ENCODE peak calls at places on chromosomes 7 and 10, in four cellular contexts. J, A, D and W are unnamed samples.

GRCh38 chr7:68892211-68892610 is 706.1 kb upstream of the AUTS2 start:
- DNase-seq in J (no peak), A (no peak), D (no peak), W (no peak)

GRCh38 chr7:1458676-1459511 is at the start of gene MICALL2:
- DNase-seq in J (no peak), A (peak), D (peak), W (no peak)

GRCh38 chr10:7872041-7872442 is 53.7 kb downstream of the TAF3 start:
- DNase-seq in J (no peak), A (no peak), D (no peak), W (no peak)

GRCh38 chr7:150716368-150716767 is at the start of gene GIMAP1:
- DNase-seq in J (no peak), A (no peak), D (no peak), W (no peak)

GRCh38 chr10:5951167-5951711 is 26.1 kb downstream of the IL15RA start:
- DNase-seq in J (no peak), A (peak), D (peak), W (peak)

GRCh38 chr7:121313220-121313792 is 15.5 kb upstream of the WNT16 start:
- DNase-seq in J (no peak), A (no peak), D (peak), W (no peak)

GRCh38 chr7:28069788-28070187 is 110.8 kb downstream of the JAZF1 start:
- DNase-seq in J (no peak), A (peak), D (no peak), W (peak)

GRCh38 chr7:106757846-106758245 is 96.9 kb upstream of the CCDC71L start:
- DNase-seq in J (no peak), A (no peak), D (no peak), W (no peak)

GRCh38 chr7:140726304-140726703 is 29.8 kb downstream of the NDUFB2 start:
- DNase-seq in J (no peak), A (no peak), D (no peak), W (no peak)

DNA sequence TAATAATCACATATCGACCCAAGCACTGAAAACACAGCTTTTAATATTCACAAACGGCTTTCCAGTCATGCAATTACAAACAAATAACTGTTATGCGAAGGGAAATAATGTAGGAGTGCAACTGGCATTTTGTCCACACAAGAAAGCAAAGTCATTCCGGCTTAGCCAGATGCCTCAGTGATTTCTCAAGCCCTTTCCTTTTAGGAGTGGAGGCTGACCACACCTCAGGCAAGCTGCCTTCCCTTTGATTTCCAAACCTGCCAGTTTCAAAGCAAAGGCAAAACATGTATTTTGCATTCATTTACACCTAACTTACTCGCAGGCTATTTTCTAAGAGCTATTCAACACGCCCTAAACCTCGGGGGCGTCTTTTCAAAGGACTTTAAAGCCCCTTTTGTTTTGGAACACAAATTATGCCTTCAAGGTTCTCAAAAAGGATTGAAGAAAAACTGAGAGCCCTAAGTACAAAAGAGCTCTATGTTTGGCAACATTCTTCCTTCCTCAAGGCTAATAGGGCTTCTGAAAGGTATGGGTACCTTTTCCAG is 109.6 kb downstream of the CPXM2 start:
- DNase-seq in J (no peak), A (no peak), D (no peak), W (no peak)
- TF ChIP-seq CTCF in J (no peak), A (no peak), D (no peak), W (no peak)

GRCh38 chr7:132683967-132684690 is 107.9 kb upstream of the PLXNA4 start:
- DNase-seq in J (no peak), A (no peak), D (no peak), W (no peak)
- TF ChIP-seq CTCF in J (no peak), A (no peak), D (no peak), W (no peak)

DNA sequence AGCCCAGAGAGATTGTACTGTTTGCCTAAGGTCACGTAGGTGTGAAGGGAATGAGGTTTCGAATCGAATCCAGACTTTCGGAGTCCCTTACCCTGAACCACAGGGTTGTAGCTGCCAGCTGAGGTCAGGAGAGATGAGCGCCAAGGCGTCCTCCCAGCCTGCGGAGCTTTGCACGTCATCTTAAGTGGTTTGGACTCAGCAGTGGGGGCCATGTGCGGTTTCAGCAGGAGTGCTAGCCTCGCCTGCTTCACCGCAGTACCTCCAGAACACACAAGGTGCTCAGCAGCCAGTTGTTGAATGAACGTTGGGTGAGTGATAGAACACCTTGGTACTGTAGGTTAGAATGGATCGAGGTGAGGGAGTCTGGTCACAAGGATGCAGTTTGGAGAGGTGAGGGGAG is 74.9 kb upstream of the PPIF start:
- DNase-seq in J (no peak), A (no peak), D (no peak), W (no peak)
- TF ChIP-seq CTCF in J (no peak), A (no peak), D (no peak), W (no peak)

DNA sequence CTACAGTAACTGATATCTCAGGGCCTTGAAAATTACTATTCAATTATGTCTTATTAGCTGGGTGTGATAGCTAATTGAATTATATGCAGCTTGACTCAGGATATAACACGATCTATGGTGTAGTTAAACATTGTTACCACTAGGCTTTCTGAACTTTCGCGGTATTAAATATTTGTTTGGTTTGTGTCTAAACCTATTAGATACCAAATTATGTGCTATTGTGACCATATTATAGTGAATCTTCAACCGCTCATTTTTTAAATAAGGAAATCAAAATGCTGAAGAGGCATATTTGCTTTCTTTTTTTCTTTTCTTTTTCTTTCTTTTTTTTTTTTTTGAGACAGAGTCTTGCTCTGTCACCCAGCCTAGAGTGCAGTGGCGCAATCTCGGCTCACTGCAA is 99.3 kb upstream of the RSU1 start:
- DNase-seq in J (no peak), A (no peak), D (no peak), W (no peak)
- TF ChIP-seq CTCF in J (no peak), A (no peak), D (no peak), W (no peak)

DNA sequence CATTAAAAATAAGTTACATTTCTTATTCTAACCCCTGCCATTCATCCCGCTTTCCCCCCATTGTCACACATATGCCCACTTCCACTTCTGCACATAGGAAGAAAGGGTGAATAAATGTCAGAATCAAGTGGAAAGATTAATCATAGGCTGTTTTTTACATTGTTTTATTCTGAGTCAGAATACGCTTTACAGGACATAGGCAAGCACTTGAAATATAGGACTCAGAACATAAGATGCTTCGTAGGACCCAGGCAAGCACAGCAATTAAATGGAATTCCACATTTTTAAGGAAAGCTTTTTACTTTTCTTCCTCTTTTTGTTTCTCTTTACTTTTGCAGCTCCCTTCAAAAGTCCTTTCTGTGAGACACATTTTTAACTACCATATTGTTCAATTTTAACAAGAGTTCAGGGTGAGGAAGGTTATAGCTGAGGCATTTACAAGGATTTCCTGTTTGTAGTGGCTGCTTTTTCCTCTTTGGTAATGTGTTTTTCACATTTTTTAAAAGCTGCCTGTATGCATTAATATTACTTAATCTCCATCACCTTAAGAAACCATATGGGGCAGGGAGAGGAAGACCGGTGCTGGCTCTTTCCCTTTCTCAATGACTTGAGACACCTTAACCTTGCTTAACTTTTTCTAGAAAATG is 130.0 kb downstream of the TES start:
- DNase-seq in J (no peak), A (no peak), D (no peak), W (no peak)
- TF ChIP-seq CTCF in J (no peak), A (no peak), D (no peak), W (no peak)

DNA sequence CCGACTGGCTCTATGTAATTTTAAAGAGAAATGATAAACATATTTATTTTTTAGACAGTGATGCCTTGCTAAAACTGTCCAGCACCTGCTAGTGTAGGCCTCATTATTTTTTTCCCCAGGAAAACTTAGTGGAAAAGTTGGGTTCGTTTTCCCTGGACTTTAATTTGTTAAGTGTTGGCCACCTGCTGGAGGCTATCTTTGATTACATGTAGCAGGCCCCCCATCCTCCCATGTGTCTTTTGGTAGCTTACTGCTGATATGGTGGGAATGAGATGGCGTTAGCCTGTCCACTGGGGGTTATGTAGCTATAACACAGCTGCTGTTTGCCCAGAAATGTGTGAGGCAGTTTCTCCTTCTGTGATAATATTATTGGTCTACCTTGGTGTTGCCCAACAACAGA is 265.0 kb downstream of the SORCS3 start:
- DNase-seq in J (no peak), A (no peak), D (no peak), W (no peak)
- TF ChIP-seq CTCF in J (no peak), A (no peak), D (no peak), W (no peak)

GRCh38 chr10:82378146-82378545 is 503.2 kb downstream of the NRG3 start:
- DNase-seq in J (no peak), A (no peak), D (peak), W (no peak)

GRCh38 chr10:82383350-82383749 is 508.4 kb downstream of the NRG3 start:
- DNase-seq in J (no peak), A (no peak), D (no peak), W (no peak)

DNA sequence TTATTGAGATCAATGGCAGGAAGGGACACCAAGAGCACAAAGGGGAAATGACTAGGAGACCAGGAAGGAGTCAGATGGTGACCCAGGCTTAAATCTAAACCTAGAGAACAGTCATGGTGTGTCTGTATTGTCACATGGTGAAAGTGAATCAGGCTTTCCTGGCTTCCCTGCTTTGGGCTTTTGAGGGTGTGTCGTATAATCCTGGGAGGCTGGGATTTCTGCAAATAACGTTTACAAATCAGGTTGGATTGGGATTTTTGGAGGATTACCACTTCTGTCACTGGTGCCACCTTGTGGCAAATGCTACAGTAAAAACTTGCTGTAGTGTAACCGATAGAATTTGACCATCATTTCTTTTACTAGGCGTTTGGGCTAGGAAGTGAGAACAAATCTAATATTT is 502.6 kb downstream of the NRG3 start:
- DNase-seq in J (peak), A (no peak), D (peak), W (no peak)
- TF ChIP-seq CTCF in J (no peak), A (no peak), D (no peak), W (no peak)